ENCODE peak calls at places on chromosomes 1 and 21, in nine cellular contexts. N is mammary epithelial cell; S is CD8-positive, alpha-beta T cell; L is prostate gland; H is CD8-positive, alpha-beta memory T cell; G is mucosa of descending colon; B is colonic mucosa; F is adrenal gland; R is IMR-90. C is an unnamed sample. For H3K4me1, the result is how much of the 10 kb centered on the place peaks cover.

GRCh38 chr1:59678065-59678808 is 136.5 kb upstream of the HOOK1 start:
- DNase-seq in R (no peak), G (no peak), H (no peak), S (no peak), L (no peak), B (no peak), N (no peak), F (no peak), C (no peak)

GRCh38 chr1:222339371-222339947 is 208.4 kb downstream of the HHIPL2 start:
- DNase-seq in G (no peak), L (no peak), B (no peak), S (no peak), N (no peak), R (peak), H (no peak), F (no peak), C (no peak)

GRCh38 chr21:46459356-46460112 is 843 bp downstream of the DIP2A start:
- DNase-seq in F (peak), S (no peak), G (peak), H (peak), R (peak), B (peak), N (peak), L (peak), C (peak)

GRCh38 chr1:245380790-245381535 is 226.2 kb downstream of the KIF26B start:
- DNase-seq in R (no peak), F (no peak), B (no peak), L (no peak), G (no peak), N (no peak), H (no peak), S (no peak), C (no peak)

GRCh38 chr1:185108324-185108723 is 48.4 kb downstream of the TRMT1L start:
- DNase-seq in R (peak), L (no peak), G (no peak), S (no peak), F (no peak), B (no peak), H (no peak), N (no peak), C (no peak)

GRCh38 chr1:241603626-241604337 is 36.4 kb downstream of the CHML start:
- DNase-seq in F (no peak), B (no peak), N (peak), S (no peak), G (no peak), L (no peak), R (peak), H (no peak), C (no peak)

GRCh38 chr1:230142608-230143209 is 75.7 kb downstream of the GALNT2 start:
- DNase-seq in N (no peak), B (no peak), R (no peak), H (no peak), L (no peak), F (no peak), G (no peak), S (no peak), C (no peak)

GRCh38 chr21:43311303-43311817 is 115.6 kb downstream of the SIK1 start:
- DNase-seq in H (no peak), N (peak), L (no peak), R (no peak), S (no peak), G (peak), B (peak), F (no peak), C (no peak)

GRCh38 chr1:29415861-29416260 is 179.5 kb downstream of the PTPRU start:
- DNase-seq in N (no peak), B (no peak), L (no peak), G (no peak), S (no peak), F (no peak), H (no peak), R (no peak), C (no peak)

GRCh38 chr1:36303650-36304360 is 2.4 kb upstream of the SH3D21 start:
- DNase-seq in H (no peak), S (no peak), G (no peak), B (no peak), F (no peak), N (no peak), R (no peak), L (no peak), C (no peak)

GRCh38 chr1:29732438-29732837 is 496.1 kb downstream of the PTPRU start:
- DNase-seq in G (no peak), N (no peak), B (no peak), L (no peak), F (no peak), H (no peak), R (no peak), S (no peak), C (no peak)

GRCh38 chr1:2003564-2004131 is at the start of gene CFAP74:
- DNase-seq in N (no peak), H (no peak), S (no peak), F (peak), R (peak), B (no peak), G (peak), L (no peak), C (no peak)

GRCh38 chr1:89309828-89310227 is 37.2 kb upstream of the GBP5 start:
- DNase-seq in G (no peak), N (no peak), R (no peak), F (no peak), H (no peak), S (no peak), B (no peak), L (no peak), C (peak)

GRCh38 chr1:39735731-39736130 is 3.0 kb upstream of the PPIE start:
- DNase-seq in N (peak), G (no peak), S (no peak), F (no peak), B (no peak), L (no peak), R (no peak), H (no peak), C (no peak)

GRCh38 chr1:17680335-17680734 is 74.8 kb upstream of the ACTL8 start:
- DNase-seq in H (no peak), R (no peak), B (no peak), N (no peak), F (no peak), L (no peak), G (no peak), S (no peak), C (no peak)

GRCh38 chr1:247411583-247412295 is 4.2 kb upstream of the NLRP3 start:
- DNase-seq in R (no peak), H (no peak), S (no peak), L (no peak), B (no peak), F (no peak), G (no peak), N (no peak), C (no peak)

GRCh38 chr1:8061673-8062386 is 35.7 kb upstream of the ERRFI1 start:
- DNase-seq in R (peak), S (no peak), B (no peak), F (no peak), G (no peak), H (no peak), N (peak), L (no peak), C (no peak)

GRCh38 chr1:108142258-108142657 is 57.9 kb downstream of the SLC25A24 start:
- DNase-seq in G (no peak), F (no peak), H (no peak), R (no peak), N (no peak), S (no peak), L (no peak), B (no peak), C (no peak)

GRCh38 chr1:175877939-175878730 is 134.7 kb upstream of the TNR start:
- DNase-seq in L (no peak), R (no peak), B (no peak), F (no peak), N (no peak), H (no peak), S (no peak), G (no peak), C (no peak)

GRCh38 chr1:43935711-43936427 is 2.3 kb downstream of the ARTN start:
- DNase-seq in F (no peak), H (no peak), S (no peak), G (peak), R (no peak), B (peak), L (peak), N (peak), C (no peak)

GRCh38 chr1:61000327-61000726 is 82.0 kb upstream of the NFIA start:
- DNase-seq in S (no peak), G (no peak), L (no peak), B (no peak), R (no peak), H (no peak), F (no peak), N (no peak), C (no peak)

GRCh38 chr1:7128293-7128692 is 343.0 kb downstream of the CAMTA1 start:
- DNase-seq in G (no peak), H (no peak), L (no peak), B (no peak), F (no peak), R (no peak), S (no peak), N (no peak), C (no peak)

GRCh38 chr1:172559811-172560210 is 26.9 kb downstream of the SUCO start:
- DNase-seq in F (no peak), B (no peak), H (no peak), G (no peak), N (no peak), S (no peak), L (no peak), R (no peak), C (no peak)

GRCh38 chr1:169115891-169116585 is 9.5 kb downstream of the ATP1B1 start:
- DNase-seq in L (peak), S (no peak), G (peak), F (peak), B (peak), H (no peak), N (peak), R (peak), C (no peak)

GRCh38 chr1:90945287-90945686 is 76.5 kb downstream of the ZNF644 start:
- DNase-seq in H (no peak), S (no peak), B (no peak), R (no peak), N (no peak), F (no peak), L (no peak), G (no peak), C (no peak)

GRCh38 chr1:43272161-43272560 is 2.4 kb downstream of the TMEM125 start:
- DNase-seq in G (no peak), L (no peak), H (no peak), F (no peak), R (no peak), S (no peak), B (no peak), N (no peak), C (no peak)

GRCh38 chr1:110462093-110462492 is 11.1 kb downstream of the PROK1 start:
- DNase-seq in S (no peak), R (no peak), H (no peak), F (no peak), L (no peak), B (no peak), G (no peak), N (no peak), C (no peak)

GRCh38 chr21:26844258-26845065 is 747 bp downstream of the ADAMTS1 start:
- DNase-seq in F (no peak), S (no peak), G (peak), R (peak), N (peak), H (no peak), L (peak), B (peak), C (no peak)

GRCh38 chr21:19120591-19120990 is 717.0 kb upstream of the TMPRSS15 start:
- DNase-seq in B (no peak), F (no peak), H (no peak), G (no peak), N (no peak), L (no peak), S (no peak), R (no peak), C (no peak)

GRCh38 chr1:15617874-15618684 is 821 bp downstream of the DDI2 start:
- DNase-seq in H (peak), S (peak), R (no peak), G (no peak), B (peak), F (peak), N (peak), L (peak), C (peak)

GRCh38 chr1:18752409-18752808 is 107.1 kb downstream of the TAS1R2 start:
- DNase-seq in S (no peak), F (no peak), L (no peak), B (no peak), G (no peak), N (no peak), R (no peak), H (no peak), C (no peak)

GRCh38 chr1:5906966-5907365 is 85.3 kb downstream of the NPHP4 start:
- DNase-seq in L (no peak), B (no peak), R (no peak), F (peak), G (no peak), H (no peak), S (no peak), N (no peak), C (no peak)

GRCh38 chr1:26356106-26356505 is 2.2 kb upstream of the CRYBG2 start:
- DNase-seq in G (no peak), H (no peak), N (no peak), F (no peak), R (no peak), S (no peak), L (no peak), B (no peak), C (no peak)
- H3K4me1 ChIP-seq in G (under half), H (under half), N (half or more), F (under half), R (under half), S (under half), L (under half), B (under half), C (under half)

GRCh38 chr1:53410100-53410541 is 49.1 kb upstream of the DMRTB1 start:
- DNase-seq in H (peak), G (no peak), N (no peak), R (peak), S (peak), B (no peak), F (no peak), L (no peak), C (no peak)
- H3K4me1 ChIP-seq in H (half or more), G (under half), N (under half), R (under half), S (under half), B (under half), F (under half), L (under half), C (half or more)

GRCh38 chr1:178310685-178311105 is 186.1 kb downstream of the CLEC20A start:
- DNase-seq in H (no peak), G (no peak), R (peak), S (no peak), B (no peak), N (peak), F (peak), L (peak), C (no peak)

GRCh38 chr1:178311164-178311563 is 185.6 kb downstream of the CLEC20A start:
- DNase-seq in R (peak), F (no peak), N (no peak), H (no peak), G (no peak), B (no peak), S (no peak), L (no peak), C (no peak)

GRCh38 chr1:178308438-178308837 is 188.3 kb downstream of the CLEC20A start:
- DNase-seq in B (no peak), N (peak), G (no peak), F (no peak), R (no peak), S (no peak), L (no peak), H (no peak), C (no peak)

GRCh38 chr1:178307264-178307663 is 189.5 kb downstream of the CLEC20A start:
- DNase-seq in H (no peak), N (no peak), B (no peak), F (no peak), G (no peak), L (no peak), S (no peak), R (no peak), C (no peak)
- H3K4me1 ChIP-seq in H (under half), N (under half), B (under half), F (under half), G (under half), L (under half), S (under half), R (under half), C (under half)

DNA sequence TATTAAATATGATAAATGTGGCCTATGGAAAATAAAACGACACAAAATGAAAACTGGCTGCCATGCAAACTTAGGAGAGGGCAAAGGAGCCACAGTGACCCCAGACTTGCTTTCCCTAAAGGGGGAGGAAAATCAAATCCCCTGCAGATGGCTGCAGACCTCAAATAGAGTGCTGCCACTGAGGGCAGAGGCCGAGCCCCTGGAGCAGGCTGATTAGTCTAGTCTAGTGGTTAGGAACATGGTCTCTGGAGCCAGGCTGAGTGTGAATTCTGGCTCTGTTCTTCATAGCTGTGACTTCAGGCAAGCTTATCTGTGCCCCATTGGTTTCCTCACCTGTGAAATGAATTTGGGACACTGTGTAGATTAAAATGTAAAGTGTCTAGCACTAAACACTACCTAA is 60.8 kb downstream of the ITPKB start:
- DNase-seq in B (no peak), F (no peak), H (no peak), S (no peak), L (no peak), R (no peak), G (no peak), N (no peak), C (no peak)
- H3K4me1 ChIP-seq in B (under half), F (half or more), H (half or more), S (half or more), L (under half), R (under half), G (under half), N (under half), C (half or more)

GRCh38 chr1:202577381-202577780 is 132.9 kb downstream of the SYT2 start:
- DNase-seq in L (no peak), F (no peak), H (no peak), N (no peak), R (peak), G (no peak), B (no peak), S (no peak), C (no peak)
- H3K4me1 ChIP-seq in L (under half), F (under half), H (under half), N (under half), R (under half), G (under half), B (under half), S (under half), C (under half)

DNA sequence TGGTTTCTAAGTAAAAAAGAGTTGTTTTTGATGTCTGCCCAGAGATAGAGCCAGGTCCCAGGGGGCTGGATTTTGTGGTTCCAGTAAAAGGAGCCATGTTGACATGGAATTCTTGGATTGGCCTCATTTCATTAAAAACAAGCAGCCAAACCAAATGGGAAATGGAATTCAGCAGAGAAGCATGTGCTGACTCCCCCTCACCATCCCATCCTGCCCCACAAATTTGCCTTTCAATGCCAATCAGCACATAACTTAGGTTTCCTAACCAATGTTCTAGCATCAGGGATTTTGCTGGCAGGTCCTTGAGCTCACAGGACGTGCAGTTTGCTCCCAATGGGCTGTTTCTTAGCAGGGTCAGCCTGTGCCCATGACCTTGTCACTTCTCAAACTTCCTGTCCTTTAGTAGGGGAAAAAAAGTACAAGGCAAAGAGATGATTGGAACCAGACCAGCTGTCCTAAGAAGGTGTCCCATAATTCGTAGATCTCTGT is 101.5 kb upstream of the GADD45A start:
- DNase-seq in F (no peak), H (no peak), L (no peak), R (no peak), B (no peak), S (no peak), N (no peak), G (no peak), C (no peak)
- H3K4me1 ChIP-seq in F (under half), H (under half), L (under half), R (under half), B (under half), S (under half), N (under half), G (under half), C (under half)